ENCODE peak calls at places on chromosomes 11 and 22, in nine cellular contexts. P, X, Q, J, Z, M, I, L and T are unnamed samples. For H3K4me1, the result is how much of the 10 kb centered on the place peaks cover.

GRCh38 chr11:47485112-47485511 is 36.2 kb upstream of the RAPSN start:
- DNase-seq in P (no peak), X (no peak), Q (no peak), J (no peak), Z (no peak), M (no peak), I (peak), L (no peak), T (no peak)

GRCh38 chr11:117191680-117192400 is 7.3 kb upstream of the TAGLN start:
- DNase-seq in P (no peak), X (no peak), Q (no peak), J (no peak), Z (no peak), M (no peak), I (peak), L (no peak), T (peak)

GRCh38 chr11:35142481-35143207 is 3.7 kb downstream of the CD44 start:
- DNase-seq in P (no peak), X (no peak), Q (peak), J (peak), Z (peak), M (no peak), I (no peak), L (peak), T (no peak)

GRCh38 chr11:61609970-61610347 is 29.1 kb upstream of the SYT7 start:
- DNase-seq in P (no peak), X (no peak), Q (no peak), J (peak), Z (no peak), M (no peak), I (no peak), L (peak), T (no peak)

GRCh38 chr11:23280088-23280487 is 419.8 kb upstream of the CCDC179 start:
- DNase-seq in P (no peak), X (no peak), Q (no peak), J (no peak), Z (no peak), M (no peak), I (no peak), L (no peak), T (no peak)

GRCh38 chr11:2194877-2195755 is 23.5 kb upstream of the TH start:
- DNase-seq in P (no peak), X (peak), Q (peak), J (peak), Z (no peak), M (no peak), I (peak), L (peak), T (no peak)

GRCh38 chr22:43356881-43357280 is 13.7 kb upstream of the SCUBE1 start:
- DNase-seq in P (peak), X (no peak), Q (no peak), J (no peak), Z (no peak), M (no peak), I (no peak), L (no peak), T (no peak)

GRCh38 chr22:25448435-25449051 is 115.9 kb upstream of the GRK3 start:
- DNase-seq in P (no peak), X (no peak), Q (peak), J (peak), Z (no peak), M (no peak), I (no peak), L (peak), T (no peak)

GRCh38 chr11:34209809-34210208 is 104.4 kb downstream of the NAT10 start:
- DNase-seq in P (no peak), X (no peak), Q (no peak), J (peak), Z (no peak), M (no peak), I (no peak), L (no peak), T (no peak)

GRCh38 chr11:47233989-47234668 is 14.5 kb downstream of the ACP2 start:
- DNase-seq in P (no peak), X (no peak), Q (peak), J (peak), Z (no peak), M (no peak), I (no peak), L (no peak), T (no peak)

GRCh38 chr11:84780689-84781293 is 846.4 kb downstream of the DLG2 start:
- DNase-seq in P (no peak), X (no peak), Q (no peak), J (peak), Z (no peak), M (no peak), I (no peak), L (no peak), T (no peak)

GRCh38 chr11:19080579-19080993 is 20.1 kb upstream of the MRGPRX2 start:
- DNase-seq in P (no peak), X (no peak), Q (peak), J (no peak), Z (no peak), M (peak), I (peak), L (no peak), T (peak)

GRCh38 chr11:94400839-94401772 is at the start of gene GPR83:
- DNase-seq in P (no peak), X (no peak), Q (peak), J (peak), Z (no peak), M (no peak), I (no peak), L (no peak), T (no peak)

GRCh38 chr22:46659791-46660186 is 39.6 kb downstream of the GRAMD4 start:
- DNase-seq in P (no peak), X (no peak), Q (no peak), J (no peak), Z (no peak), M (no peak), I (no peak), L (no peak), T (no peak)

GRCh38 chr22:33917744-33918406 is 2.4 kb downstream of the LARGE1 start:
- DNase-seq in P (no peak), X (no peak), Q (no peak), J (peak), Z (no peak), M (no peak), I (no peak), L (no peak), T (no peak)

GRCh38 chr22:42297778-42298177 is 27.3 kb upstream of the TCF20 start:
- DNase-seq in P (no peak), X (no peak), Q (no peak), J (no peak), Z (no peak), M (no peak), I (no peak), L (no peak), T (no peak)

DNA sequence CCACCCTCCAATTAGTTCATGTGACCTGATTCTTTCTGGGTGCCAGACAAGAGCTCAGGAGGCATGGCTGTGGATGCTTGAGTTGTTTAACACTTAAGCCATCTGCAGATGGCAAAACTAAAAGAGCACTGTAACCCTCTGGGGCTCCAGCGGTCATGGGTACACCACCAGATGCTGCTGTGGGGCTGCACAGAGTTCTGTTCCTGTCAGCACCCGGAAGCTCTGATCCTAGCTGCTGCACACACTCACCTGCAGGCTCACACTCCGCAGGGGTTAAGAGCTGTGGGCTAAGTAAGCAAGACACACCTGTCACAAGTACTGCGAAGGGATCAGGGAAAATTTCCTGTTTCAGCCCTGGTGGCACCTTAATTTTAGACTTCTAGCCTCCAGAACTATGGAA is 307.8 kb downstream of the C11orf87 start:
- DNase-seq in P (no peak), X (no peak), Q (no peak), J (no peak), Z (no peak), M (no peak), I (no peak), L (peak), T (no peak)
- TF ChIP-seq CTCF in P (no peak), X (no peak), Q (no peak), J (no peak), Z (no peak), M (no peak), I (no peak), L (no peak), T (no peak)

GRCh38 chr22:37476389-37477329 is 9.5 kb downstream of the MFNG start:
- DNase-seq in P (no peak), X (no peak), Q (no peak), J (no peak), Z (no peak), M (no peak), I (no peak), L (no peak), T (no peak)
- H3K27ac ChIP-seq in P (no peak), X (no peak), Q (no peak), J (no peak), Z (no peak), M (no peak), I (no peak), L (no peak), T (no peak)

DNA sequence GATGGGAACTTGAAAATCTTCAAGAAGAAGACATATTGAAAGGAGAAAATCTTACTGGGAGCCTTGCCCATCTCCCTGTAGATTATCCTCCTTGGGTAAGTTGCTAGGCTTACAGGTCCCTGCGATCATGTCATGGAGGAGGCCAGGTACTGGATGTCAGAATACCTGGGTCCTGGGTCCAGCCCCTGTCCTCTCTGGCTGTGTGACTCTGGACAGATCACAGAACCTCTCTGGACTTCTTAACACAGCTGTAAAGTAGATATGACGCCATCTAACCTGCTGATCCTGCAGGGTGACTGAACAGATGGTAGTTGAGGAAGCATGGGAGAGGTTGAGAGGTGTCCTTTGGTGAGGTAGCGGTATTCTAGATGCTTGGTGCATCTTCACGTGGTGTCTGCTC is 4.1 kb downstream of the TSKU start:
- DNase-seq in P (peak), X (no peak), Q (no peak), J (no peak), Z (no peak), M (no peak), I (no peak), L (no peak), T (no peak)
- H3K4me1 ChIP-seq in P (under half), X (under half), Q (under half), J (under half), Z (under half), M (under half), I (half or more), L (under half), T (under half)

DNA sequence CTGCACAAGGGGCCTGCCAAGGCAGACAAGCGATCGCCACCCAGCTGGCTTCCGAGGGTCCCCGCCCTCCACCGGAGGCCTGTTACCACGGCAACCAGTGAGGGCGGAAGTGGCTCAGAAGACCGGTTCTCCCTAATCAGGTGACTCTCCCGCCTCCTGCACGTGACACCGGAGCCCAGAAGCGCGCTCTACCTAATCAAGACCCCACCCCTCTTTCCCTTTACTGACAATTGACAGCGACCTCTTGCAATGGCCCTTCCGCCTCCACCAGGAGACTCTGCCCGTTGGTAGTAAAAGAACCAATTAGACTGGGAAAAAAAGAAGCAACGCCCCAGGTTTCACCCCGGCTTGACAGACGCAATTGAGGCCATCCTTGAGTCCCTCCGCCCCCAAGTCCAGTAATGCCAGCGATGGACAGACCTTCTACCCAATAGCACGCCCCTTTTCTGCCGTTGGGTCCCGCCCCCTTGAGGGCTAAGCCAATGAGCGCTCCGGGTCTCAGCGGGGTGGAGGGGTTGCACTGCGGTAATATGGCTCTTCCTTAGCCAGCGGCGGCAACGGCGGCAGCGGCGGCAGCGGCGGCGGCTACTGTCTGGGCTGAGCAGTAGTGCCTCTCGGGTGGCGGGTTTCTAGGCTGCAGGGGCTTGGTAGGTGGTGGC is at the start of gene UVRAG:
- DNase-seq in P (peak), X (peak), Q (peak), J (peak), Z (peak), M (peak), I (peak), L (peak), T (peak)
- TF ChIP-seq CTCF in P (no peak), X (peak), Q (no peak), J (no peak), Z (no peak), M (no peak), I (peak), L (no peak), T (no peak)

GRCh38 chr11:359181-359714 is 10.1 kb upstream of the B4GALNT4 start:
- DNase-seq in P (peak), X (no peak), Q (no peak), J (no peak), Z (no peak), M (no peak), I (no peak), L (no peak), T (no peak)
- H3K27ac ChIP-seq in P (no peak), X (no peak), Q (no peak), J (no peak), Z (no peak), M (peak), I (no peak), L (no peak), T (no peak)

DNA sequence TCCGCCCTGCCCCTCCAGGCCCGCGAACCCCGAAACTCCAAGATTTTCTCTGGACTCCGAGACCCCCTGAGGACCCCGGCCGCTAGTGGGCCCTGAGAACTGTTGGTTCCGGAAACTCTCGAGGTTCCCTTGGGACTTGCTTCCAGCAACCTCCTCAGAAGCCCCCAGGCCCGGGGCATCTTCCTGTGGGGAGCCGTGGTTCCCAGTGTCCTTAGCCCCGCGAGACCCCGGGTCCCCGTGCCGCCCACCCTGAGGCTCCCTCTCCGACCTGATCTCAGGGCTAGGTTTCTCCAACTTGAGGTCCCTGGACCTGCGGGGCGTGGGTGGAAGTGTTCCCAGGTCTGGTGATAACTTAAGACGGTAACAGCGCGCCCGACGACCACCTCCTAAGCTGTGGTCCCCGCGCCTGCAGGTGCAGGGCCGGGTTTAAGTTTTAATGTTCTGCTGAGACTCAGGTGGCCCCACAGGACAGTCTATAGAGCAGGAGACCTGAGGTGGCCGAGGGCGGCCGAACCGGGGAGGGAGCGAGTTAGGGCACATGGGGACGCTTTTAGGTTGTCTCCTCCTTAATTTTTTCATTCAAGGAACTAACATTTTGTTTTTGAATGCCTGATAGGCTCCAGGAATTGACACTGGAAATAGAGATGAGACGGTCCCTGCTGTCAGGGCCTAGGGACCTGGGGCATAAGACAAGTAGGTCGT is 748 bp downstream of the FAM118A start:
- DNase-seq in P (no peak), X (no peak), Q (peak), J (peak), Z (peak), M (no peak), I (peak), L (no peak), T (no peak)
- H3K4me1 ChIP-seq in P (under half), X (under half), Q (under half), J (under half), Z (under half), M (under half), I (under half), L (under half), T (under half)

GRCh38 chr11:13836666-13837065 is 125.9 kb upstream of the SPON1 start:
- DNase-seq in P (no peak), X (no peak), Q (no peak), J (no peak), Z (no peak), M (no peak), I (no peak), L (no peak), T (no peak)

GRCh38 chr11:13837286-13837685 is 125.2 kb upstream of the SPON1 start:
- DNase-seq in P (no peak), X (no peak), Q (no peak), J (no peak), Z (no peak), M (no peak), I (no peak), L (no peak), T (no peak)

GRCh38 chr11:13831707-13832106 is 130.8 kb upstream of the SPON1 start:
- DNase-seq in P (no peak), X (no peak), Q (no peak), J (no peak), Z (no peak), M (peak), I (no peak), L (no peak), T (no peak)

DNA sequence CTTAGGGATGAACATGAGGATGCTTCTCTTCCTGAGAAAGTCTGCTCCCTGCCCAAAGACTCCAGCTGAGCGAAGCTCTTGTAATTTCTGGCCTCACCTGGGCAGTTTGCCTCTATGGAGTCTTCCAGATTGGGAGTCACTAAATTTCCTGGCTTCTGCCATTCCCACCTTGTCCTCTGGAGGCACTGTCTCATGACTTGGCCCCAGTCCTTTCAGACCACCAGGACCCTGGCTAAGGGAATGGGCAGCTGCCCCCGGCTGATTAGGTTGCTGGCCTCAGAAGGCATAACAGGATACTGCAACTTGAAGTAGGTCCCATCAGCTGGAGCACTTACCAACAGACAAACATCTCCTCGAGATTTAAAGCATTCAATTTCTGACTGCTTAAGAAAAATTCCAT is 128.1 kb upstream of the SPON1 start:
- DNase-seq in P (no peak), X (no peak), Q (peak), J (peak), Z (no peak), M (no peak), I (no peak), L (no peak), T (no peak)
- TF ChIP-seq CTCF in P (no peak), X (no peak), Q (peak), J (peak), Z (no peak), M (no peak), I (peak), L (no peak), T (no peak)